ENCODE peak calls at places on chromosomes 4 and X, in ten cellular contexts. A is Calu3, O is GM13977, K is omental fat pad, Y is IMR-90, H is upper lobe of right lung, V is lower lobe of right lung, S is cardiac muscle cell, D is kidney epithelial cell, C is mammary epithelial cell. U is an unnamed sample.

GRCh38 chr4:138007572-138007971 is 234.6 kb downstream of the SLC7A11 start:
- DNase-seq in C (peak), D (no peak), A (no peak), V (no peak), S (peak), Y (no peak), H (no peak), K (no peak), O (no peak), U (peak)

GRCh38 chrX:136310411-136310810 is 9.6 kb downstream of the ADGRG4 start:
- DNase-seq in A (no peak), H (no peak), D (no peak), C (peak), K (no peak), S (peak), V (no peak), O (no peak), Y (peak), U (peak)

GRCh38 chrX:72272868-72273267 is 4.2 kb downstream of the RPS4X start:
- DNase-seq in H (no peak), D (peak), K (no peak), C (peak), V (no peak), S (no peak), Y (peak), O (no peak), A (no peak), U (peak)

GRCh38 chr4:110201502-110201901 is 3.1 kb upstream of the ELOVL6 start:
- DNase-seq in C (no peak), O (no peak), A (no peak), V (no peak), H (no peak), D (no peak), Y (no peak), S (no peak), K (no peak), U (no peak)

GRCh38 chr4:109296545-109296944 is 5.9 kb downstream of the COL25A1 start:
- DNase-seq in A (no peak), C (peak), K (no peak), O (no peak), D (no peak), V (no peak), S (no peak), Y (no peak), H (no peak), U (peak)

GRCh38 chrX:46803140-46803539 is 33.7 kb upstream of the RP2 start:
- DNase-seq in S (no peak), O (no peak), H (no peak), V (no peak), K (no peak), D (no peak), A (peak), Y (no peak), C (no peak), U (peak)

GRCh38 chrX:22922961-22923360 is 76.8 kb upstream of the DDX53 start:
- DNase-seq in K (no peak), H (no peak), C (peak), A (no peak), O (no peak), D (no peak), S (peak), V (no peak), Y (peak), U (peak)

GRCh38 chrX:155876704-155877103 is 4.4 kb upstream of the VAMP7 start:
- DNase-seq in V (no peak), H (no peak), K (no peak), D (no peak), A (no peak), O (no peak), Y (no peak), C (no peak), S (no peak), U (no peak)

GRCh38 chrX:110146521-110146920 is 143.6 kb downstream of the TMEM164 start:
- DNase-seq in H (no peak), A (peak), O (peak), Y (peak), V (no peak), S (peak), K (no peak), D (no peak), C (peak), U (peak)

GRCh38 chr4:153205757-153206156 is 1.5 kb downstream of the TRIM2 start:
- DNase-seq in O (no peak), K (no peak), H (no peak), A (peak), C (peak), S (peak), D (no peak), Y (no peak), V (no peak), U (peak)

GRCh38 chrX:110001702-110002299 is 1.1 kb upstream of the TMEM164 start:
- DNase-seq in C (no peak), H (no peak), D (no peak), A (no peak), Y (no peak), O (no peak), S (no peak), V (no peak), K (no peak), U (no peak)

GRCh38 chr4:115234405-115235093 is 121.1 kb upstream of the NDST4 start:
- DNase-seq in A (peak), V (no peak), O (peak), K (no peak), H (no peak), C (peak), S (no peak), Y (no peak), D (no peak), U (peak)

GRCh38 chr4:123200417-123200945 is 196.1 kb upstream of the SPRY1 start:
- DNase-seq in A (no peak), S (no peak), K (no peak), V (no peak), Y (no peak), D (no peak), O (no peak), H (no peak), C (peak), U (no peak)

GRCh38 chr4:6469144-6469543 is 3.3 kb downstream of the PPP2R2C start:
- DNase-seq in D (no peak), C (no peak), Y (no peak), A (no peak), O (no peak), S (no peak), V (no peak), H (no peak), K (peak), U (no peak)

GRCh38 chr4:141213550-141213991 is 7.1 kb upstream of the ZNF330 start:
- DNase-seq in A (no peak), K (no peak), C (no peak), O (no peak), H (peak), V (no peak), S (no peak), Y (no peak), D (no peak), U (no peak)

GRCh38 chrX:4547218-4547836 is 833.9 kb upstream of the PRKX start:
- DNase-seq in S (peak), A (peak), Y (peak), D (peak), V (peak), K (no peak), C (peak), H (no peak), O (peak), U (peak)

GRCh38 chr4:176153124-176153523 is 42.3 kb downstream of the SPATA4 start:
- DNase-seq in H (no peak), K (no peak), D (no peak), S (no peak), C (no peak), V (no peak), O (no peak), Y (no peak), A (no peak), U (no peak)

GRCh38 chr4:41506071-41506470 is 31.9 kb upstream of the LIMCH1 start:
- DNase-seq in A (peak), D (no peak), K (no peak), O (no peak), H (no peak), S (no peak), Y (peak), C (no peak), V (no peak), U (no peak)

GRCh38 chr4:145808021-145808650 is 128.2 kb downstream of the C4orf51 start:
- DNase-seq in H (no peak), O (peak), A (peak), C (peak), D (peak), K (no peak), Y (peak), S (peak), V (no peak), U (peak)

GRCh38 chrX:14832151-14832550 is 40.7 kb downstream of the FANCB start:
- DNase-seq in D (peak), V (no peak), O (no peak), A (no peak), H (no peak), Y (peak), C (no peak), K (no peak), S (peak), U (no peak)

GRCh38 chr4:89316931-89317366 is 9.3 kb upstream of the GPRIN3 start:
- DNase-seq in A (no peak), O (no peak), K (no peak), H (no peak), S (peak), V (no peak), C (no peak), D (peak), Y (peak), U (peak)

GRCh38 chr4:147749811-147750321 is 18.0 kb downstream of the ARHGAP10 start:
- DNase-seq in S (no peak), A (no peak), K (no peak), D (no peak), C (no peak), V (no peak), H (no peak), O (peak), Y (no peak), U (no peak)

GRCh38 chrX:54920610-54921426 is at the start of gene TRO:
- DNase-seq in A (no peak), K (no peak), D (no peak), S (peak), H (no peak), C (no peak), Y (peak), O (no peak), V (no peak), U (no peak)

GRCh38 chr4:100895572-100896197 is 377.9 kb upstream of the EMCN start:
- DNase-seq in D (no peak), V (no peak), S (peak), A (no peak), K (no peak), H (no peak), O (peak), Y (no peak), C (no peak), U (no peak)

GRCh38 chrX:69123481-69123880 is 41.8 kb downstream of the PJA1 start:
- DNase-seq in A (no peak), C (no peak), O (no peak), Y (no peak), K (no peak), D (no peak), S (no peak), V (no peak), H (no peak), U (no peak)

GRCh38 chrX:16431266-16431665 is 218.7 kb upstream of the S100G start:
- DNase-seq in C (no peak), S (no peak), K (no peak), D (no peak), Y (no peak), O (no peak), H (no peak), A (no peak), V (no peak), U (no peak)

GRCh38 chr4:86910820-86911684 is 18.8 kb upstream of the C4orf36 start:
- DNase-seq in V (no peak), H (no peak), O (no peak), C (no peak), S (peak), D (no peak), Y (peak), K (no peak), A (no peak), U (no peak)

GRCh38 chrX:118729043-118729652 is 1.7 kb downstream of the IL13RA1 start:
- DNase-seq in A (no peak), V (no peak), O (no peak), K (no peak), Y (no peak), H (no peak), D (no peak), C (no peak), S (no peak), U (no peak)

GRCh38 chr4:3880595-3881120 is 114.5 kb downstream of the ADRA2C start:
- DNase-seq in S (peak), O (peak), V (peak), A (peak), C (peak), K (peak), H (peak), Y (peak), D (no peak), U (peak)

GRCh38 chr4:147809171-147809570 is 77.3 kb downstream of the ARHGAP10 start:
- DNase-seq in K (no peak), O (no peak), D (no peak), C (no peak), V (no peak), A (no peak), Y (no peak), S (no peak), H (no peak), U (no peak)

GRCh38 chrX:51144828-51145442 is 187.7 kb upstream of the NUDT10 start:
- DNase-seq in D (no peak), A (peak), Y (peak), O (peak), K (no peak), C (peak), S (peak), H (no peak), V (no peak), U (peak)

GRCh38 chrX:99415470-99415869 is 994.6 kb downstream of the PCDH19 start:
- DNase-seq in K (no peak), Y (no peak), H (no peak), S (no peak), O (no peak), D (no peak), C (no peak), V (no peak), A (no peak), U (no peak)

GRCh38 chr4:125323547-125324100 is 8.9 kb downstream of the FAT4 start:
- DNase-seq in Y (peak), D (no peak), V (no peak), H (no peak), S (peak), A (peak), K (no peak), O (no peak), C (peak), U (peak)

DNA sequence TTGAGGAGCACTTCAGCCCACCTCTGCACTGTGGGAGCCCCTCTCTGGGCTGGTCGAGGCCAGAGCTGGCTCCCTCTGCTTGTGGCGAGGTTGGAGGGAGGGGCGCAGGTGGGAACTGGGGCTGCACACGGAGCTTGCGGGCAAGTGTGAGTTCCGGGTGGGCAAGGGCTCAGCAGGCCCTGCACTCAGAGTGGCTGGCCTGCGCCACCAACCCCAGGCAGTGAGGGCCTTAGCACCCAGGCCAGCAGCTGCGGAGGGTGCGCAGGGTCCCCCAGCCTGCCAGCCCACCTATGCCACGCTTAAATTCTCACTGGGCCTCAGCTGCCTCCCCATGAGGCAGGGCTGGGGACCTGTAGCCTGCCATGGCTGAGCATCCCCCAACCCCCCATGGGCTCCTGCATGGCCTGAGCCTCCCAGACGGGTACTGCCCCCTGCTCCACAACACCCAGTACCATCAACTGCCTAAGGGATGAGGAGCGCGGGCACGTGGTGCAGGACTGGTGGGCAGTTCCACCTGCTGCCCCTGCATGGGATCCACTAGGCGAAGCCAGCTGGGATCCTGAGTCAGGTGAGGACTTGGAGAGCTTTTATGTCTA is 110.9 kb downstream of the SLC39A8 start:
- DNase-seq in D (no peak), S (no peak), K (no peak), O (no peak), A (no peak), V (no peak), C (no peak), Y (no peak), H (no peak), U (no peak)
- TF ChIP-seq CTCF in D (no peak), S (no peak), K (no peak), O (no peak), A (no peak), V (no peak), C (no peak), Y (no peak), H (no peak), U (no peak)

GRCh38 chr4:156378053-156378665 is 424.5 kb upstream of the CTSO start:
- DNase-seq in K (no peak), S (peak), C (peak), Y (peak), O (peak), A (peak), V (no peak), D (no peak), H (no peak), U (peak)
- TF ChIP-seq CTCF in K (no peak), S (no peak), C (peak), Y (peak), O (peak), A (peak), V (no peak), D (peak), H (no peak), U (peak)

DNA sequence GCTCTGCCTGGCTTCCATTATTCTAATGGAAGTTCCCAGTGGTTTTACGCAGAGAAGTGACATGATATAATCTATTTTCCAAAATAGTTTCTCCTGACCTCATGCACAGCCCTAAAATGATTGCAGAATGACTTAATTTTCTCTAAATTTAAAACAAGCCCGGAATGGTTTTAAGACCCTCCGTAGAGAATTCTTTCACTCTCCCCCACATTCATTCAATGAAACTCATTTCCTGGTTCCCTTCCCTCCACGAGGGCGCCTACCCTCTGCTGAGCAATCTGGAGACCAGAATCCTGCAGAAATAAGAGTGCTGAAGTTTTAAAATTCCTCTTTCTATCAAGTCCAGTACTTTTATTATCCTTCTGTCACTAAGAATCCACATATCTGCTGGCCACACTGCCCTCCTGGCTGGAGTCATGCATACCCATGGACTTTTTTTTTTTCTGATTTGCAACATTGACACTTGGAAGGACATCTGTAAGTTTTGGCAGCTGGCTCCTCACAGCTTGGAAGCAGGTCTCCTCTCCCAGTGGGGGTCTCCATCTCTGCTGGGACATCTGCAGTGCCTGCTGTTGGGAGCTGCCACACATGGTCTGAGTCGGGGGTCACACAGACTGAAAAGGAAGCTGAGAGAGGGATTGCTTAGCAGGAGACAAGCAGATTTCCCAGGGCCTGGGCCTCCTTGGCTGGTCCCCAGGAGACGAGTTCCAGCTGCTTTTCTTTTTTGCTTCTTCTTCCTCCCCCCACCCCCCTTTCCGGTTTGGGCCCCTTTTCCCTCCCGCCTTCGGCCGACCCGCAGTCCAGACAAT is 86.1 kb downstream of the SOWAHB start:
- DNase-seq in Y (peak), D (no peak), K (no peak), V (no peak), H (no peak), S (peak), O (no peak), A (no peak), C (no peak), U (no peak)
- TF ChIP-seq CTCF in Y (no peak), D (no peak), K (no peak), V (no peak), H (no peak), S (no peak), O (no peak), A (no peak), C (no peak), U (no peak)

GRCh38 chr4:156677136-156677535 is 294.5 kb downstream of the PDGFC start:
- DNase-seq in V (no peak), S (peak), Y (no peak), H (no peak), C (no peak), D (no peak), A (peak), O (no peak), K (no peak), U (peak)
- TF ChIP-seq CTCF in V (no peak), S (peak), Y (peak), H (peak), C (peak), D (peak), A (peak), O (no peak), K (no peak), U (peak)

DNA sequence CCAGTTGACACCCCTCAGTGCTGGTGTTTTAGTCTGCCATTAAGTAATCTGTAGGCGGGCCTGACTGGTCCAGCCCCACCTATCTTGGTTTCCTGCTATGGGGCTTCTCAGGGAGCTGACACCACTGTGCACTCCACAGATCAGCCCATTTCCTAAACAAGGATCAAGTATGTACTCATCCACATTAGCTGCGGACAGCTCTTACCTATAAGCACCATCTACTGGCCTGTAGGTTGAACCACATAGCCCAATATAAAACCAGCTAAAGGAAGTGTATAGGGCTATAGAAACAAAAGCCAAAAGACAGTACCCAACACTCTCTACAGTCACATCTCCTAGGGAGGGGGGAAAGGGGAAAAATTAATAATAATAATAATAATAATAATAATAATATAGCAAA is 353.5 kb upstream of the CXorf51B start:
- DNase-seq in O (no peak), D (no peak), Y (no peak), H (no peak), S (no peak), V (no peak), A (no peak), C (no peak), K (no peak), U (no peak)
- TF ChIP-seq CTCF in O (no peak), D (no peak), Y (no peak), H (no peak), S (no peak), V (no peak), A (no peak), C (no peak), K (no peak), U (no peak)

DNA sequence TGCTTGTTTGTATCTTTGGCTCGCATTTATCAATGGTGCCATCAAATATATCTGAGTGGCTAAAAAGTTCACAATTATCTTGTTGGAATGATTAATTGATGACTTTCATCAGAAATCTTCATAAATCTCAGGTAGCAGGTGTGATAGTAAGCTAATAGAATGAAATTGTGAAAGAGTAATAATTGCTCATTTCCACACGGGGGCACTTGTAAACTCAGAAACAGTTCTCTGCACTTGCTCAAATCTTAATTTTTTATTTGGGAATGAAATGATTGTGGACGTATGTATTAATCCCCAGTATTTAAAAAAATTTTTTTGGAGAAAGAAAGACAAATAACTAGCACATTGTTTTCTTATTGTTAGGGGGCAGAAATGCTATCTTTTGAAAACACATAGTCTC is 132.8 kb downstream of the DTHD1 start:
- DNase-seq in C (no peak), S (no peak), K (no peak), A (no peak), O (peak), H (no peak), Y (no peak), V (no peak), D (no peak), U (peak)
- TF ChIP-seq CTCF in C (peak), S (no peak), K (no peak), A (peak), O (peak), H (peak), Y (no peak), V (peak), D (peak), U (peak)

DNA sequence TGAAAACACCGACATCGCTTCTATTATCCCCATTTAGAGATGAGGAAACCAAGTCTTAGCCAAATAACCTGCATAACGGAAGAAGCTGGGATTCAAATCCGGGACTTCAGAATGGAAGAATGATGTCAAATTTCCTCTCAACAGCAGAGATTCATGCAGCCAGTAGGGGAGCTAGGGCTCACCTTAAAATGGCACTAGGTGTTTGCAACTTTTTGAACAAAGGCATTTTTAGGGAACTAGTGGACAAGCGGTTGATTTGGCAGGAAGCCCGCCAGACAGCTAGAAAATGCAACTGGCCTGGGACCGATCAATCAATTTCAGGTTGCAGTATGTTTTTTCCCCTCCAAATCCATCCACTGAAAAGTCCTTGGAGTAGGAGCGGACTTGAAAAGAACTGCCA is 224.2 kb downstream of the PTTG2 start:
- DNase-seq in V (no peak), H (no peak), K (no peak), O (no peak), A (peak), Y (no peak), S (no peak), C (no peak), D (no peak), U (no peak)
- TF ChIP-seq CTCF in V (no peak), H (peak), K (no peak), O (peak), A (no peak), Y (peak), S (peak), C (peak), D (no peak), U (peak)

U was measured in MCF 10A.